ENCODE peak calls at places on chromosomes 16 and 17, in eight cellular contexts. One of them, this sample, is unnamed.

GRCh38 chr17:39327109-39327508 is 74.3 kb downstream of the FBXL20 start:
- DNase-seq in cardiac muscle cell: no peak
- DNase-seq in AG04450: no peak
- DNase-seq in right lobe of liver: no peak
- DNase-seq in heart right ventricle: no peak
- DNase-seq in fibroblast of lung: no peak
- DNase-seq in tibial artery: no peak
- DNase-seq in sigmoid colon: no peak
- DNase-seq in this sample: no peak

GRCh38 chr17:72136692-72137550 is 16.1 kb downstream of the SOX9 start:
- DNase-seq in AG04450: no peak
- DNase-seq in heart right ventricle: no peak
- DNase-seq in cardiac muscle cell: no peak
- DNase-seq in tibial artery: no peak
- DNase-seq in right lobe of liver: no peak
- DNase-seq in sigmoid colon: no peak
- DNase-seq in fibroblast of lung: peak; percentile 79
- DNase-seq in this sample: peak; percentile 72

GRCh38 chr16:72689851-72690250 is 358.1 kb downstream of the ZFHX3 start:
- DNase-seq in fibroblast of lung: peak; percentile 25
- DNase-seq in cardiac muscle cell: peak; percentile 33
- DNase-seq in heart right ventricle: no peak
- DNase-seq in sigmoid colon: no peak
- DNase-seq in right lobe of liver: no peak
- DNase-seq in AG04450: no peak
- DNase-seq in tibial artery: no peak
- DNase-seq in this sample: no peak

GRCh38 chr17:44928950-44929720 is 13.8 kb upstream of the GFAP start:
- DNase-seq in right lobe of liver: no peak
- DNase-seq in cardiac muscle cell: no peak
- DNase-seq in fibroblast of lung: no peak
- DNase-seq in AG04450: no peak
- DNase-seq in sigmoid colon: peak; percentile 54
- DNase-seq in tibial artery: peak; percentile 42
- DNase-seq in heart right ventricle: no peak
- DNase-seq in this sample: no peak

GRCh38 chr17:7107012-7107754 is 7.4 kb downstream of the ASGR2 start:
- DNase-seq in cardiac muscle cell: no peak
- DNase-seq in tibial artery: no peak
- DNase-seq in fibroblast of lung: no peak
- DNase-seq in AG04450: no peak
- DNase-seq in heart right ventricle: no peak
- DNase-seq in sigmoid colon: no peak
- DNase-seq in right lobe of liver: no peak
- DNase-seq in this sample: no peak

GRCh38 chr16:58018803-58019202 is 6.8 kb upstream of the MMP15 start:
- DNase-seq in sigmoid colon: no peak
- DNase-seq in cardiac muscle cell: no peak
- DNase-seq in right lobe of liver: no peak
- DNase-seq in AG04450: no peak
- DNase-seq in tibial artery: no peak
- DNase-seq in heart right ventricle: no peak
- DNase-seq in fibroblast of lung: no peak
- DNase-seq in this sample: no peak

GRCh38 chr16:85570213-85570734 is 42.8 kb upstream of the GSE1 start:
- DNase-seq in cardiac muscle cell: no peak
- DNase-seq in AG04450: no peak
- DNase-seq in sigmoid colon: no peak
- DNase-seq in right lobe of liver: no peak
- DNase-seq in heart right ventricle: no peak
- DNase-seq in tibial artery: no peak
- DNase-seq in fibroblast of lung: no peak
- DNase-seq in this sample: no peak

GRCh38 chr17:17161759-17162158 is 44.4 kb downstream of the PLD6 start:
- DNase-seq in AG04450: no peak
- DNase-seq in cardiac muscle cell: no peak
- DNase-seq in fibroblast of lung: no peak
- DNase-seq in right lobe of liver: no peak
- DNase-seq in tibial artery: no peak
- DNase-seq in sigmoid colon: no peak
- DNase-seq in heart right ventricle: peak; percentile 28
- DNase-seq in this sample: no peak

GRCh38 chr17:73643012-73643845 is 1.0 kb downstream of the SDK2 start:
- DNase-seq in right lobe of liver: no peak
- DNase-seq in cardiac muscle cell: peak; percentile 6
- DNase-seq in AG04450: no peak
- DNase-seq in fibroblast of lung: no peak
- DNase-seq in tibial artery: no peak
- DNase-seq in sigmoid colon: no peak
- DNase-seq in heart right ventricle: no peak
- DNase-seq in this sample: no peak

GRCh38 chr17:49700956-49701355 is 6.8 kb downstream of the SLC35B1 start:
- DNase-seq in fibroblast of lung: no peak
- DNase-seq in heart right ventricle: no peak
- DNase-seq in sigmoid colon: no peak
- DNase-seq in cardiac muscle cell: no peak
- DNase-seq in right lobe of liver: no peak
- DNase-seq in tibial artery: no peak
- DNase-seq in AG04450: no peak
- DNase-seq in this sample: no peak

GRCh38 chr17:77400445-77400870 is 259.7 kb downstream of the SEC14L1 start:
- DNase-seq in AG04450: no peak
- DNase-seq in cardiac muscle cell: peak; percentile 44
- DNase-seq in right lobe of liver: no peak
- DNase-seq in fibroblast of lung: no peak
- DNase-seq in sigmoid colon: no peak
- DNase-seq in heart right ventricle: peak; percentile 62
- DNase-seq in tibial artery: peak; percentile 73
- DNase-seq in this sample: peak; percentile 38
- H3K4me3 ChIP-seq in AG04450: no peak overlapping the region
- H3K4me3 ChIP-seq in cardiac muscle cell: no peak overlapping the region
- H3K4me3 ChIP-seq in right lobe of liver: no peak overlapping the region
- H3K4me3 ChIP-seq in fibroblast of lung: no peak overlapping the region
- H3K4me3 ChIP-seq in sigmoid colon: no peak overlapping the region
- H3K4me3 ChIP-seq in heart right ventricle: no peak overlapping the region
- H3K4me3 ChIP-seq in tibial artery: no peak overlapping the region
- H3K4me3 ChIP-seq in this sample: no peak overlapping the region

GRCh38 chr17:67390646-67391480 is 13.8 kb downstream of the PITPNC1 start:
- DNase-seq in AG04450: peak; percentile 65
- DNase-seq in sigmoid colon: no peak
- DNase-seq in cardiac muscle cell: peak; percentile 81
- DNase-seq in tibial artery: peak; percentile 69
- DNase-seq in right lobe of liver: peak; percentile 78
- DNase-seq in fibroblast of lung: peak; percentile 94
- DNase-seq in heart right ventricle: peak; percentile 60
- DNase-seq in this sample: peak; percentile 97

GRCh38 chr17:67390006-67390645 is 13.0 kb downstream of the PITPNC1 start:
- DNase-seq in cardiac muscle cell: no peak
- DNase-seq in right lobe of liver: no peak
- DNase-seq in sigmoid colon: no peak
- DNase-seq in fibroblast of lung: no peak
- DNase-seq in tibial artery: no peak
- DNase-seq in heart right ventricle: no peak
- DNase-seq in AG04450: no peak
- DNase-seq in this sample: no peak

GRCh38 chr17:67388986-67389385 is 11.9 kb downstream of the PITPNC1 start:
- DNase-seq in AG04450: no peak
- DNase-seq in cardiac muscle cell: no peak
- DNase-seq in tibial artery: no peak
- DNase-seq in heart right ventricle: no peak
- DNase-seq in fibroblast of lung: no peak
- DNase-seq in right lobe of liver: no peak
- DNase-seq in sigmoid colon: no peak
- DNase-seq in this sample: no peak

GRCh38 chr17:67385122-67385988 is 8.3 kb downstream of the PITPNC1 start:
- DNase-seq in right lobe of liver: no peak
- DNase-seq in heart right ventricle: no peak
- DNase-seq in fibroblast of lung: no peak
- DNase-seq in sigmoid colon: no peak
- DNase-seq in tibial artery: no peak
- DNase-seq in cardiac muscle cell: no peak
- DNase-seq in AG04450: no peak
- DNase-seq in this sample: no peak

GRCh38 chr17:67386965-67387551 is 10.0 kb downstream of the PITPNC1 start:
- DNase-seq in AG04450: no peak
- DNase-seq in tibial artery: no peak
- DNase-seq in cardiac muscle cell: peak; percentile 62
- DNase-seq in fibroblast of lung: peak; percentile 63
- DNase-seq in sigmoid colon: no peak
- DNase-seq in heart right ventricle: no peak
- DNase-seq in right lobe of liver: no peak
- DNase-seq in this sample: no peak
- TF ChIP-seq CTCF in AG04450: peak; percentile 85
- TF ChIP-seq CTCF in tibial artery: peak; percentile 33
- TF ChIP-seq CTCF in cardiac muscle cell: peak; percentile 73
- TF ChIP-seq CTCF in fibroblast of lung: peak; percentile 63
- TF ChIP-seq CTCF in sigmoid colon: peak; percentile 20
- TF ChIP-seq CTCF in heart right ventricle: peak; percentile 61
- TF ChIP-seq CTCF in right lobe of liver: peak; percentile 64
- TF ChIP-seq CTCF in this sample: peak; percentile 84

GRCh38 chr16:46828292-46828691 is 2.7 kb downstream of the C16orf87 start:
- DNase-seq in right lobe of liver: no peak
- DNase-seq in cardiac muscle cell: no peak
- DNase-seq in sigmoid colon: no peak
- DNase-seq in heart right ventricle: no peak
- DNase-seq in AG04450: no peak
- DNase-seq in tibial artery: no peak
- DNase-seq in fibroblast of lung: no peak
- DNase-seq in this sample: no peak

GRCh38 chr16:46830902-46831647 is at the start of gene C16orf87:
- DNase-seq in sigmoid colon: peak; percentile 96
- DNase-seq in cardiac muscle cell: peak; percentile 96
- DNase-seq in AG04450: peak; percentile 84
- DNase-seq in right lobe of liver: peak; percentile 97
- DNase-seq in heart right ventricle: peak; percentile 92
- DNase-seq in tibial artery: peak; percentile 94
- DNase-seq in fibroblast of lung: peak; percentile 93
- DNase-seq in this sample: peak; percentile 86

GRCh38 chr16:46830417-46830901 is 521 bp downstream of the C16orf87 start:
- DNase-seq in right lobe of liver: peak; percentile 73
- DNase-seq in cardiac muscle cell: peak; percentile 26
- DNase-seq in sigmoid colon: no peak
- DNase-seq in AG04450: no peak
- DNase-seq in heart right ventricle: peak; percentile 12
- DNase-seq in fibroblast of lung: no peak
- DNase-seq in tibial artery: no peak
- DNase-seq in this sample: no peak

GRCh38 chr16:46826618-46827017 is 4.4 kb downstream of the C16orf87 start:
- DNase-seq in right lobe of liver: no peak
- DNase-seq in heart right ventricle: no peak
- DNase-seq in cardiac muscle cell: no peak
- DNase-seq in sigmoid colon: no peak
- DNase-seq in fibroblast of lung: peak; percentile 71
- DNase-seq in AG04450: peak; percentile 49
- DNase-seq in tibial artery: no peak
- DNase-seq in this sample: no peak

GRCh38 chr16:46828943-46829342 is 2.0 kb downstream of the C16orf87 start:
- DNase-seq in right lobe of liver: no peak
- DNase-seq in heart right ventricle: no peak
- DNase-seq in sigmoid colon: no peak
- DNase-seq in AG04450: no peak
- DNase-seq in fibroblast of lung: no peak
- DNase-seq in tibial artery: no peak
- DNase-seq in cardiac muscle cell: no peak
- DNase-seq in this sample: no peak
- H3K27ac ChIP-seq in right lobe of liver: peak overlapping the region; percentile 22
- H3K27ac ChIP-seq in heart right ventricle: no peak overlapping the region
- H3K27ac ChIP-seq in sigmoid colon: no peak overlapping the region
- H3K27ac ChIP-seq in AG04450: no peak overlapping the region
- H3K27ac ChIP-seq in fibroblast of lung: peak overlapping the region; percentile 13
- H3K27ac ChIP-seq in tibial artery: no peak overlapping the region
- H3K27ac ChIP-seq in cardiac muscle cell: peak overlapping the region; percentile 94
- H3K27ac ChIP-seq in this sample: no peak overlapping the region

DNA sequence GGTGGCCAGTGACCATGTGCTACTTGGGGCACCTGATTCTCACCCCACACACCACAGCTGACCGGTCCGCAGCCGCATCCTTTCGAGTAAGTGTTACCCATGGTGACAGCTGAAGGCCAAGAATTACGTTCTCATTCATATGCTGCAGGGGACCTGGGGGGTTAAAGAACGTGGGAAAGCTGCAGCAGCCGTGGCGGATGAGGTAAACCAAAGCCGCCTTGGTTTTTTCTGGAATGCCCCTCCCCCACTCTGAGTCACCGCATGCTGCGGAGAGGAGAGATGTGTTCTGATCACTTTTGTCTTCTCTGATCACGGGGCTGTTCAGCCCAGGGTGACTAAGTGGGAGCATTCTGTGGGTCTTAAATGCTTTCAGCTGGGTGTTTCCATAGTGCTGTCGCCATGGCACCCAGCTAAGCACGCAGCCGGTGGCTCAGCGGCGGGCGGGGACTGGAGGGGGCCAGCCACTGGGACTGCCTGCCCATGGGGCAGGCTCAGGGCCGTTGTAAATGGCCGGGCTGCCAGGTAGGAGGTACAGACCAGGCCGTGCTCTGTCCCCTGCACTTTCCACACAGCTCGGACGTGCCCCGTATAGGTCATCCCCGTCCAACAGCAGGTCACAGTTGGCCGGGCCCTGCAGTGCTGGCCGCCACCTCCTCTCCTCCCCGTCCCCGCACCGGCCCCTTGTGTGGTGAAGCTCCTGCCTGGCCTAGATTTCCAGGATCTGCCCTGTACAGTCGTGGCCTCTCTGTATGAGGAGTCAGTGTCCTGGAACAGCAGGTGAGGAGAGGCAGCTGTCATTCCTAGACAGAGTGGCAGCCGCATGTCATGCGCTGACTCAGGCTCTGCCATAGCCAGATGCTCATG is 60.0 kb downstream of the BAIAP2 start:
- DNase-seq in heart right ventricle: peak; percentile 57
- DNase-seq in fibroblast of lung: peak; percentile 99
- DNase-seq in sigmoid colon: peak; percentile 94
- DNase-seq in right lobe of liver: peak; percentile 90
- DNase-seq in cardiac muscle cell: peak; percentile 97
- DNase-seq in tibial artery: peak; percentile 90
- DNase-seq in AG04450: peak; percentile 98
- DNase-seq in this sample: peak; percentile 100
- H3K4me3 ChIP-seq in heart right ventricle: no peak overlapping the region
- H3K4me3 ChIP-seq in fibroblast of lung: peak overlapping the region; percentile 10
- H3K4me3 ChIP-seq in sigmoid colon: peak overlapping the region; percentile 25
- H3K4me3 ChIP-seq in right lobe of liver: no peak overlapping the region
- H3K4me3 ChIP-seq in cardiac muscle cell: no peak overlapping the region
- H3K4me3 ChIP-seq in tibial artery: no peak overlapping the region
- H3K4me3 ChIP-seq in AG04450: peak overlapping the region; percentile 17
- H3K4me3 ChIP-seq in this sample: peak overlapping the region; percentile 34

DNA sequence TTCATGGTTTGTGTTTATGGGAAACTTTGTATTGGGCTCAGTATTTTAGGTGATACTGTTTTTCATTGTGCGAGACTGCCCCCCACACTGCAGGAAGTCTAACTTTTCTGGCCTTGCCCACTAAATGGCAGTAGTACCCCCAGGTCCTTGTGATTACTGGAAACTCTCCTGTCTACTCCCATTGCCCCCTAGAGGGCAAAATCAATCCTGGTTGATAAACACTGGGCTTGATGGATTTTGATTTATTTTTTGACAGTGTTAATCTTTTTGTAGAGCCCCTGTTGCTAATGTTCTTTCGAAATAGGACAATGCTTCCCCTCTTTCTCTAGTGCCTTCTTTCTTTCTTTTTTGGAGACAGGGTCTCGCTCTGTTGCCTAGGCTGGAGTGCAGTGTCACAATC is 15.5 kb downstream of the METTL9 start:
- DNase-seq in right lobe of liver: no peak
- DNase-seq in sigmoid colon: no peak
- DNase-seq in fibroblast of lung: no peak
- DNase-seq in AG04450: no peak
- DNase-seq in tibial artery: no peak
- DNase-seq in cardiac muscle cell: no peak
- DNase-seq in heart right ventricle: no peak
- DNase-seq in this sample: no peak
- TF ChIP-seq CTCF in right lobe of liver: no peak
- TF ChIP-seq CTCF in sigmoid colon: no peak
- TF ChIP-seq CTCF in fibroblast of lung: no peak
- TF ChIP-seq CTCF in AG04450: peak; percentile 7
- TF ChIP-seq CTCF in tibial artery: no peak
- TF ChIP-seq CTCF in cardiac muscle cell: no peak
- TF ChIP-seq CTCF in heart right ventricle: no peak
- TF ChIP-seq CTCF in this sample: peak; percentile 20

This sample was measured in brain microvascular endothelial cell.